ENCODE peak calls at places on chromosomes 1 and 21, in five cellular contexts. Z, S, F, C and U are unnamed samples.

GRCh38 chr1:203267347-203267846 is 37.9 kb upstream of the BTG2 start:
- DNase-seq in Z (peak), S (peak), F (peak), C (peak), U (peak)

GRCh38 chr1:209213989-209214388 is 369.5 kb upstream of the CAMK1G start:
- DNase-seq in Z (no peak), S (no peak), F (no peak), C (no peak), U (no peak)

GRCh38 chr1:31888281-31888680 is 49.9 kb downstream of the PTP4A2 start:
- DNase-seq in Z (no peak), S (no peak), F (no peak), C (no peak), U (no peak)

GRCh38 chr1:181906631-181907030 is 154.9 kb downstream of the ZNF648 start:
- DNase-seq in Z (no peak), S (no peak), F (no peak), C (no peak), U (no peak)

GRCh38 chr1:17529381-17529780 is 10.1 kb upstream of the ARHGEF10L start:
- DNase-seq in Z (no peak), S (no peak), F (no peak), C (no peak), U (no peak)

GRCh38 chr1:143698016-143698415 is 273.8 kb downstream of the FAM72C start:
- DNase-seq in Z (peak), S (no peak), F (peak), C (no peak), U (no peak)

GRCh38 chr21:38343691-38344090 is 86.9 kb downstream of the KCNJ15 start:
- DNase-seq in Z (no peak), S (no peak), F (no peak), C (peak), U (no peak)

GRCh38 chr1:11828511-11828910 is 19.1 kb downstream of the NPPA start:
- DNase-seq in Z (no peak), S (no peak), F (no peak), C (no peak), U (no peak)

GRCh38 chr1:174262747-174263241 is 103.5 kb downstream of the RABGAP1L start:
- DNase-seq in Z (peak), S (no peak), F (no peak), C (peak), U (no peak)

GRCh38 chr1:204450461-204451257 is 39.0 kb upstream of the PPP1R15B start:
- DNase-seq in Z (no peak), S (no peak), F (no peak), C (no peak), U (no peak)